ENCODE peak calls at places on chromosomes 5 and 9, in five cellular contexts. L is GM23248, W is mammary epithelial cell, M is neural progenitor cell, Q is fibroblast of lung. D is an unnamed sample.

GRCh38 chr5:147639303-147639702 is 129.4 kb upstream of the DPYSL3 start:
- DNase-seq in L (no peak), W (no peak), M (no peak), Q (no peak), D (no peak)

GRCh38 chr5:75059887-75060286 is 7.5 kb upstream of the GCNT4 start:
- DNase-seq in L (no peak), W (no peak), M (no peak), Q (no peak), D (no peak)

GRCh38 chr5:140821375-140822280 is at the start of gene PCDHA5:
- DNase-seq in L (peak; percentile 34), W (no peak), M (no peak), Q (no peak), D (no peak)

GRCh38 chr5:27561408-27561807 is 523.0 kb upstream of the CDH9 start:
- DNase-seq in L (no peak), W (no peak), M (no peak), Q (no peak), D (no peak)

GRCh38 chr5:133398646-133399081 is 213.7 kb downstream of the FSTL4 start:
- DNase-seq in L (no peak), W (no peak), M (no peak), Q (no peak), D (no peak)

GRCh38 chr9:107102011-107102410 is 181.1 kb upstream of the RAD23B start:
- DNase-seq in L (no peak), W (no peak), M (no peak), Q (no peak), D (no peak)

GRCh38 chr5:39019231-39019630 is 55.0 kb downstream of the RICTOR start:
- DNase-seq in L (no peak), W (no peak), M (no peak), Q (peak; percentile 27), D (no peak)

GRCh38 chr5:63175850-63176249 is 597.2 kb downstream of the LRRC70 start:
- DNase-seq in L (no peak), W (no peak), M (no peak), Q (no peak), D (no peak)

GRCh38 chr9:113152699-113153098 is 1.9 kb downstream of the SLC31A2 start:
- DNase-seq in L (peak; percentile 40), W (peak; percentile 95), M (no peak), Q (no peak), D (no peak)

GRCh38 chr9:76637426-76637825 is 126.8 kb upstream of the PCA3 start:
- DNase-seq in L (no peak), W (peak; percentile 71), M (no peak), Q (no peak), D (no peak)

GRCh38 chr5:61275841-61276240 is 56.2 kb upstream of the ZSWIM6 start:
- DNase-seq in L (peak; percentile 73), W (peak; percentile 56), M (no peak), Q (peak; percentile 64), D (no peak)

GRCh38 chr9:4739587-4740372 is 1.2 kb downstream of the AK3 start:
- DNase-seq in L (peak; percentile 33), W (peak; percentile 23), M (no peak), Q (peak; percentile 32), D (no peak)

GRCh38 chr9:119284118-119284517 is 85.1 kb downstream of the BRINP1 start:
- DNase-seq in L (peak; percentile 55), W (no peak), M (peak; percentile 66), Q (no peak), D (no peak)

GRCh38 chr9:21402387-21403247 is 6.3 kb upstream of the IFNA8 start:
- DNase-seq in L (peak; percentile 58), W (no peak), M (peak; percentile 80), Q (no peak), D (no peak)

GRCh38 chr9:23543420-23543819 is 282.6 kb downstream of the ELAVL2 start:
- DNase-seq in L (no peak), W (peak; percentile 62), M (no peak), Q (no peak), D (no peak)

GRCh38 chr9:85404911-85405580 is 336.7 kb downstream of the AGTPBP1 start:
- DNase-seq in L (no peak), W (peak; percentile 42), M (no peak), Q (no peak), D (no peak)

GRCh38 chr9:85401998-85402397 is 339.8 kb downstream of the AGTPBP1 start:
- DNase-seq in L (no peak), W (peak; percentile 33), M (no peak), Q (no peak), D (no peak)

GRCh38 chr9:85408494-85408893 is 333.3 kb downstream of the AGTPBP1 start:
- DNase-seq in L (no peak), W (no peak), M (no peak), Q (no peak), D (no peak)

GRCh38 chr9:85402541-85402940 is 339.2 kb downstream of the AGTPBP1 start:
- DNase-seq in L (no peak), W (no peak), M (no peak), Q (no peak), D (no peak)
- H3K9ac ChIP-seq in L (no peak overlapping the region), W (no peak overlapping the region), M (no peak overlapping the region), Q (no peak overlapping the region), D (no peak overlapping the region)

DNA sequence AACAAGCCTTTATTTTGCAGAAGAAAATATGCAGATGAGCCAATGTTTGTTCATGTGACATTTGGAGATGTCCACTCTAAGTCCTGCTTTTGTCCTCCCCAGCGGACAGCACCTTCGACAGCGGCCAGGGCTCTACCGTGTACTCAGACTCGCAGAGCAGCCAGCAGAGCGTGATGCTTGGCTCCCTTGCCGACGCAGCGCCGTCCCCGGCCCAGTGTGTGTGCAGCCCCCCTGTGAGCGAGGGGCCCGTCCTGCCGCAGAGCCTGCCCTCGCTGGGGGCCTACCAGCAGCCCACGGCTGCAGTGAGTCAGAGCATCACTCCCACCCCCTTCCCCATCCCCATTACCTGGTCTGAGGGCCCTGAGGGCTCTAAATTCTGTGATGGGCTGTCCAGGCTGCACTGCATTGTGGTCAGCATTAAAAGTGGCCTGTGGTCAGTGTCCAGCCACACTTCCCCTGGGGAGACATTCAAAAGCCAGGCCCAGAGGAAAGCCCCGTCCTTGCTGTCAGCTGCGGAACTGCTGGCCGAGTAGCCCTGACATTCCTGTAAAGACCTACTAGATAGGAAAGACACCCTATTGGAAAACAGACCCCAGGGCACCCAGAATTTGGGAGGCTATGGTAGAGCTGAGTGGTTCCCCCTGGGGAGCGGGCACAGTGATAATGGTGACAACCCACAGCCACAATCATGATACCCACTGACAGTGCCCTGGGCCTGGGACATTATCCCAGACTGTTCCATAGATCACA is 69.0 kb downstream of the WNK2 start:
- DNase-seq in L (no peak), W (no peak), M (no peak), Q (no peak), D (no peak)
- H3K9ac ChIP-seq in L (no peak overlapping the region), W (no peak overlapping the region), M (no peak overlapping the region), Q (no peak overlapping the region), D (no peak overlapping the region)

DNA sequence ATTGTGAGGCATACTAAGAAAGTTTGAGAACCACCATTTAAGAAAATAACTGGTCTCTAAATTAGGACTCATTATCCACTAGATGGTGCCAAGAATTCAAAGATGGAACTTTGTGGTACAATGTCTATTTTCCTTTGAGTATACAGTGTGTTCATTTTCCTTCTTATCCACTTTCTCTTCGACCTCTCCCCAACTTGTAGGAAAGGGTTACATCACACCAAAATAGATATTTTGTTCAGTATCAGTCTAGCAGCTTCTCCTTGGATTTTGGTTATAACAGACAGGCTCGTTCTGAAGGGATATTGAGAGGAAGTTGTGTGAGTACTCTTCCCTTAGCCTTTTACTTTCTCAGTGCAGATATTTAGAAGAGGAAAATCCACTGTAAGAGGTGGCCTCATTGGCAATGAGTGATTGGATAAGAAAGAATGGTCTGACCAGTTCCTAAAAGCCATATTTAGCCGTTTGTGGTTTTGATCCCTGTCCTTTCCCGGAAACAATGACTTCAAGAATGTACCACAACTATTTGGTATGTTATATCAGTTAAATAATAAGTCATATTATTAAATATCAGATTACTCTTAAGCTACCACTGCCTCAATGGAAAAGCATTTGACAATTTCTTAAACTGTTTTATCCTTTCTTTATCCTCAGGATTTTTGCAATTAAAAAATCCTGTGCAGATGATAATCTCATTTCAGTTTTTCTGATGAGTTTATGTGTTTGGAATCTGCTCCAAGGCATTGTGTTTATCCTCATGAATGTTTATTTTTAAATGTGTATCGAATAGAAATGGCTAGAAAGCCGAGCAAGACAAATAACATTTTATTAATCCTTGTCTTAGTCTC is 69.0 kb upstream of the GRAMD2B start:
- DNase-seq in L (peak; percentile 96), W (peak; percentile 93), M (peak; percentile 49), Q (peak; percentile 96), D (no peak)
- H3K9ac ChIP-seq in L (peak overlapping the region; percentile 75), W (peak overlapping the region; percentile 91), M (no peak overlapping the region), Q (peak overlapping the region; percentile 69), D (no peak overlapping the region)

GRCh38 chr5:1504244-1504595 is 19.5 kb downstream of the LPCAT1 start:
- DNase-seq in L (no peak), W (no peak), M (no peak), Q (no peak), D (no peak)

GRCh38 chr5:1502046-1502736 is 21.6 kb downstream of the LPCAT1 start:
- DNase-seq in L (no peak), W (no peak), M (no peak), Q (no peak), D (no peak)

GRCh38 chr5:1504617-1505016 is 19.1 kb downstream of the LPCAT1 start:
- DNase-seq in L (no peak), W (no peak), M (no peak), Q (no peak), D (no peak)

GRCh38 chr5:1502737-1503120 is 21.0 kb downstream of the LPCAT1 start:
- DNase-seq in L (no peak), W (no peak), M (no peak), Q (no peak), D (no peak)

GRCh38 chr5:1503301-1504243 is 20.2 kb downstream of the LPCAT1 start:
- DNase-seq in L (peak; percentile 20), W (no peak), M (no peak), Q (peak; percentile 54), D (no peak)
- H3K9ac ChIP-seq in L (no peak overlapping the region), W (no peak overlapping the region), M (no peak overlapping the region), Q (no peak overlapping the region), D (no peak overlapping the region)

GRCh38 chr9:127568618-127568970 is 43.5 kb upstream of the STXBP1 start:
- DNase-seq in L (peak; percentile 47), W (no peak), M (no peak), Q (no peak), D (no peak)

GRCh38 chr9:127566351-127567001 is 45.6 kb upstream of the STXBP1 start:
- DNase-seq in L (peak; percentile 63), W (peak; percentile 65), M (no peak), Q (no peak), D (no peak)

GRCh38 chr9:127567119-127567897 is 44.8 kb upstream of the STXBP1 start:
- DNase-seq in L (peak; percentile 70), W (peak; percentile 47), M (peak; percentile 52), Q (no peak), D (no peak)

GRCh38 chr9:127568971-127569818 is 42.9 kb upstream of the STXBP1 start:
- DNase-seq in L (peak; percentile 94), W (peak; percentile 80), M (peak; percentile 96), Q (peak; percentile 78), D (peak; percentile 68)

GRCh38 chr9:127567898-127568617 is 44.0 kb upstream of the STXBP1 start:
- DNase-seq in L (peak; percentile 72), W (no peak), M (peak; percentile 65), Q (no peak), D (no peak)
- H3K9ac ChIP-seq in L (peak overlapping the region; percentile 95), W (peak overlapping the region; percentile 85), M (peak overlapping the region; percentile 5), Q (peak overlapping the region; percentile 83), D (peak overlapping the region; percentile 97)